ENCODE peak calls at places on chromosomes 6 and 20, in six cellular contexts. L is K562, K is GM23248, W is hepatocyte, U is HCT116, A is endothelial cell of umbilical vein. N is an unnamed sample.
A peak's percentile ranks its signal among the peaks of the same experiment; 100 is the strongest.

GRCh38 chr6:37244430-37245310 is 12.9 kb upstream of the TBC1D22B start:
- DNase-seq in L (peak; percentile 41), K (peak; percentile 99), W (peak; percentile 83), U (no peak), A (peak; percentile 100), N (no peak)

GRCh38 chr6:64013061-64013410 is 377.4 kb downstream of the PHF3 start:
- DNase-seq in L (no peak), K (no peak), W (no peak), U (no peak), A (no peak), N (no peak)

GRCh38 chr20:43667341-43668132 is 623 bp downstream of the MYBL2 start:
- DNase-seq in L (peak; percentile 59), K (peak; percentile 35), W (no peak), U (no peak), A (no peak), N (peak; percentile 81)

GRCh38 chr6:3229566-3230274 is 2.3 kb upstream of the TUBB2B start:
- DNase-seq in L (peak; percentile 66), K (peak; percentile 16), W (peak; percentile 54), U (no peak), A (no peak), N (peak; percentile 81)

GRCh38 chr6:44678252-44678935 is 290.9 kb downstream of the CDC5L start:
- DNase-seq in L (no peak), K (no peak), W (no peak), U (no peak), A (no peak), N (no peak)

GRCh38 chr6:55069132-55069781 is 105.1 kb upstream of the HCRTR2 start:
- DNase-seq in L (no peak), K (peak; percentile 72), W (peak; percentile 66), U (peak; percentile 49), A (peak; percentile 60), N (peak; percentile 75)

GRCh38 chr6:167815296-167815980 is 11.3 kb upstream of the AFDN start:
- DNase-seq in L (peak; percentile 42), K (no peak), W (no peak), U (no peak), A (no peak), N (no peak)

GRCh38 chr6:93008385-93008784 is 411.0 kb downstream of the EPHA7 start:
- DNase-seq in L (no peak), K (no peak), W (no peak), U (no peak), A (no peak), N (no peak)

GRCh38 chr20:50186151-50186885 is 4.3 kb upstream of the CEBPB start:
- DNase-seq in L (peak; percentile 73), K (peak; percentile 85), W (peak; percentile 93), U (peak; percentile 82), A (peak; percentile 72), N (peak; percentile 96)

GRCh38 chr6:19759117-19759880 is 77.9 kb upstream of the ID4 start:
- DNase-seq in L (no peak), K (peak; percentile 90), W (no peak), U (no peak), A (no peak), N (no peak)

GRCh38 chr6:169766921-169767736 is 15.7 kb downstream of the ERMARD start:
- DNase-seq in L (no peak), K (no peak), W (no peak), U (no peak), A (no peak), N (no peak)

GRCh38 chr20:13202553-13202952 is 18.5 kb upstream of the ISM1 start:
- DNase-seq in L (no peak), K (no peak), W (no peak), U (no peak), A (no peak), N (no peak)

GRCh38 chr6:80633412-80633811 is 526.9 kb downstream of the BCKDHB start:
- DNase-seq in L (no peak), K (no peak), W (no peak), U (no peak), A (no peak), N (no peak)

GRCh38 chr6:133764011-133764812 is 124.7 kb upstream of the TCF21 start:
- DNase-seq in L (no peak), K (peak; percentile 75), W (no peak), U (no peak), A (no peak), N (peak; percentile 29)

GRCh38 chr6:83062225-83062624 is 3.4 kb downstream of the UBE3D start:
- DNase-seq in L (no peak), K (peak; percentile 70), W (no peak), U (no peak), A (no peak), N (peak; percentile 34)

DNA sequence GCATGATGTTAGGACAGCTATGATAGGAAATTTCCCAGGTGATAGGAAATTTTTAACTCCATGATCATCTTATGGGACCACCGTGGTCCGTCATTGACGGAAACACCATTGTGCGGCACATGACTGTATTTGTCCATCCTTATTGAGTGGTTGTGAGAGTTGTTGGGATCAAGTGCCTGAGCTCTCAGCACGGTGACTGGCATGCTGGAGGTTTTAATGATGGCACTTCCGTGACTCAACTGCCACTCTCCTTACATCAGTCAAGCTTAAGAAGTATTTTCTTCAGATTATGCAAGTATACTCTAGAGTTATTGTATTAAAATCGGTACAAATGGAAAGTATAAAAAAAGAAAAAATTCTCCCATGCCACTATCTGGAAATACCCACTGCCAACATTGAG is 20.7 kb downstream of the PBOV1 start:
- DNase-seq in L (no peak), K (no peak), W (no peak), U (no peak), A (no peak), N (no peak)
- H2AFZ ChIP-seq in L (no peak overlapping the region), K (no peak overlapping the region), W (no peak overlapping the region), U (no peak overlapping the region), A (no peak overlapping the region), N (no peak overlapping the region)

GRCh38 chr20:31542963-31543362 is 28.7 kb downstream of the HM13 start:
- DNase-seq in L (no peak), K (no peak), W (no peak), U (no peak), A (no peak), N (no peak)

GRCh38 chr20:31542201-31542842 is 28.1 kb downstream of the HM13 start:
- DNase-seq in L (no peak), K (peak; percentile 76), W (no peak), U (no peak), A (no peak), N (no peak)

GRCh38 chr20:31537859-31538245 is 23.6 kb downstream of the HM13 start:
- DNase-seq in L (no peak), K (no peak), W (no peak), U (no peak), A (no peak), N (no peak)

GRCh38 chr20:31538327-31538726 is 24.1 kb downstream of the HM13 start:
- DNase-seq in L (no peak), K (no peak), W (no peak), U (no peak), A (no peak), N (no peak)

GRCh38 chr20:31540406-31540805 is 26.2 kb downstream of the HM13 start:
- DNase-seq in L (no peak), K (no peak), W (no peak), U (no peak), A (no peak), N (no peak)
- H3K36me3 ChIP-seq in L (peaks cover 83% of the 10 kb centered on the region), K (peaks cover 24% of the 10 kb centered on the region), W (no peaks in the 10 kb centered on the region), U (peaks cover 53% of the 10 kb centered on the region), A (peaks cover 31% of the 10 kb centered on the region), N (peaks cover 36% of the 10 kb centered on the region)

GRCh38 chr20:3933126-3933684 is 44.0 kb downstream of the PANK2 start:
- DNase-seq in L (no peak), K (no peak), W (no peak), U (no peak), A (no peak), N (no peak)
- H3K4me1 ChIP-seq in L (peaks cover 11% of the 10 kb centered on the region), K (peaks cover 36% of the 10 kb centered on the region), W (peaks cover 6% of the 10 kb centered on the region), U (no peaks in the 10 kb centered on the region), A (peaks cover 12% of the 10 kb centered on the region), N (peaks cover 12% of the 10 kb centered on the region)

DNA sequence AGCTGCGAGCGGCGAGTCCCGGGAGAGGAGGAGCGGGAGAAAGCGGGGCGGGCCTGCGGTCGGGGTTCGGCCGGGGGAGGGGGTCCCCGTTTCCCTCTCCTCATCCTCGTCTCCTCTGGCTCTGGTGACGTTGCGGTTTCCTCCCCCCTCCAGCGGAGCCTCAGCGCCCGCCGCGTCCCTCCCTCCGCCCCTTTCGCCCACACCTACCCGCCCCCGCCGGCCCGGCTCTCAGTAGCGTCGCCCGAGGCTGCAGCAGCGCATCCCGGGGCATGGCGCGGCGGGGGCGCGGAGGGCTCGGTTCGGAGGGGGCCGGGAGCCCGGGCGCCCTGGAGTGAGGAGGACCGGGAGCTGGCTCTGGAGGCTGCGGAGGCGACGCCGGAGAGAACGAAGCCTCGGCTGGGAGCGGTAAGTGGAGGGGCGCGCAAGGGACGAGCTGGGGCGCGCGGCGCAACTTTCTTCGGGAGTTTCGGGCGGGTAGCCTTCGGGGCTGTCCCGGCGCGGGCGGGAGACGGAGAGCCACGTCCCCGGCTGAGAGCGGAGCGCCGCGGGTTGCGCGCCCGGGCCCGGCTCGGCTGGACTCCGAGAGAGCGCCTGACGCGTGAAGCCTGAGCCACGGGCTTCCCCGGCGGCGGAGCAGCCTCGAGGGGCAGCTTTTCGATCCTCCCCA is at the start of gene DSE:
- DNase-seq in L (peak; percentile 38), K (peak; percentile 90), W (peak; percentile 91), U (no peak), A (peak; percentile 81), N (peak; percentile 95)
- H2AFZ ChIP-seq in L (peak within 1 kb of the TSS; percentile 24), K (peak within 1 kb of the TSS; percentile 89), W (peak within 1 kb of the TSS; percentile 90), U (peak within 1 kb of the TSS; percentile 89), A (peak within 1 kb of the TSS; percentile 48), N (peak within 1 kb of the TSS; percentile 80)

DNA sequence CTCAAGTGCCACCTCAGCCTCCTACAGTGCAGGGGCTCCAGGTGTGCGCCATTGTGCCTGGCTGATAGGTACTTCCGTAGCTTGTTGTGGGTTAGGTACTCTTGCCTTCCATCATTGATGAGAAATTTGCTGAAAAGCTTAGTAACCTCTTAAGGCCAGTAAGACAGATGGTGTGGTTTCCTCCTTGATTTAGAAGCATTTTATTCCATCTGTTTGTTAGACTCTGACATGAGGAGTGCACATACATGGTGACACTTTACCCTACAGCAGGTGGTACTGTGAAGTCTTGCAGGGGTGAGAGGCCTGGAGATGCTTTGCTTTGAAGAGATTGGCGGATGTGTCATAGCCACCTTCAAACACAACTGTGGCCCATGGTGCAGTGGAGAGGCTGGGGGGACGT is 14.8 kb upstream of the MTG2 start:
- DNase-seq in L (no peak), K (no peak), W (no peak), U (no peak), A (no peak), N (no peak)
- H3K36me3 ChIP-seq in L (peaks cover 59% of the 10 kb centered on the region), K (no peaks in the 10 kb centered on the region), W (no peaks in the 10 kb centered on the region), U (peaks cover 27% of the 10 kb centered on the region), A (peaks cover 2% of the 10 kb centered on the region), N (peaks cover 16% of the 10 kb centered on the region)

N was measured in GM23338.